ENCODE peak calls at places on chromosomes 2 and 18, in five cellular contexts. A, Q, E, C and B are unnamed samples.

GRCh38 chr2:174597347-174598047 is at the start of gene WIPF1:
- DNase-seq in C (no peak), A (peak; percentile 75), E (peak; percentile 86), Q (peak; percentile 82), B (peak; percentile 60)

GRCh38 chr2:109369671-109370191 is 240.7 kb downstream of the SH3RF3 start:
- DNase-seq in Q (no peak), A (peak; percentile 33), E (no peak), C (no peak), B (no peak)

GRCh38 chr18:9429662-9429993 is 45.7 kb upstream of the RALBP1 start:
- DNase-seq in E (no peak), C (no peak), Q (peak; percentile 49), A (no peak), B (no peak)

GRCh38 chr18:74395630-74396251 is 61.4 kb downstream of the DIPK1C start:
- DNase-seq in A (no peak), C (no peak), E (no peak), Q (peak; percentile 2), B (no peak)

GRCh38 chr18:13587001-13587400 is 139.4 kb downstream of the FAM210A start:
- DNase-seq in C (no peak), A (no peak), Q (no peak), E (no peak), B (no peak)

GRCh38 chr2:68478688-68479087 is 11.3 kb downstream of the APLF start:
- DNase-seq in E (no peak), C (no peak), A (no peak), Q (no peak), B (no peak)

GRCh38 chr2:148299616-148300015 is 278.7 kb downstream of the MBD5 start:
- DNase-seq in A (no peak), Q (no peak), E (no peak), C (no peak), B (no peak)

GRCh38 chr2:98269274-98269673 is 77.0 kb upstream of the CNGA3 start:
- DNase-seq in E (peak; percentile 36), A (no peak), Q (peak; percentile 70), C (no peak), B (no peak)

GRCh38 chr2:206572725-206573124 is 69.6 kb upstream of the FAM237A start:
- DNase-seq in C (no peak), E (no peak), Q (no peak), A (no peak), B (no peak)

GRCh38 chr2:157989227-157989626 is 112.4 kb upstream of the UPP2 start:
- DNase-seq in Q (no peak), A (no peak), C (no peak), E (no peak), B (no peak)
- TF ChIP-seq CTCF in Q (no peak), A (no peak), C (no peak), E (no peak), B (no peak)

DNA sequence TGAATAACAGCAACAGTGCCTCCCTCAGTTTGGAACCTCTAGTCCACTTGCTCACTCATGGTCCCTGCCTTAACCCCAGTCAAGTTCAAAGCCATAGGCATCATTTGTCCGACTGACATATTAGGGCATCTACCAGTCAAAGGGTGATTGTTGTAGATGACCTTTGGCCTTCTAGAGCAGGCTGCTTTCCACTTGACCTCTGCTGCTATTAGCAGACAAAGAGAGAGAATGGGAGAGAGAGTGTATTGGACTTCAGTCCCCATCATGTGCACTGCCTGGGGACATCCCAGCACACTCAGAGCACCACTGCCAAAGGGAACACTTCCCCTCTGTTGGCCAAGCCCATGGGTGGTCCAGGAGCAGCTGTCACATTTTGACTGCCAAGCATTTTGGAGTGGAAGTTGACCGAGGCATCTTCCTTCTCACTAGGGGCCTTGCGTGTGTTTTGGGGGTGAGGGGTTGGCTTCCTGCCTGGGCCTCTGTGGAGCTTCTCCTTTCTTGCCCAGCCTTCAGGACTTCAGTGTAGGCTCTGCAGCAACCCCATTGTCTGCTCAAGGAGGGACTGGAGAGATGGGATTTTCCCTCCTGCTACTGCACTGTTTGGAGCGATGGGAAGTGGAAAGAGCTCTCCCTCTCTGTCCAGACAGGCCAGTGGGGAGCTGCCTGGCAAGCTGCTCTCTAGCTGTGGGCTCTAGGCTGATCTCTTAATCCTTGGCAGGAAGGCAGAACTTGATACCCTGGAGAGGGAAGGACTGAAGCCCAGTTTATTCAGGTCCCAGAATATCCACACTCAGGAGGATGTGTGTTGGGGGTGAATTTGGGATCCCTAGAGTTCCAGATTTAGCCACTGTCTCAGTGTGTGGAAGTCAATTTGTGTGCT is 68.1 kb downstream of the TMEM247 start:
- DNase-seq in C (no peak), Q (no peak), A (peak; percentile 75), E (no peak), B (peak; percentile 38)
- TF ChIP-seq CTCF in C (no peak), Q (no peak), A (no peak), E (no peak), B (no peak)

DNA sequence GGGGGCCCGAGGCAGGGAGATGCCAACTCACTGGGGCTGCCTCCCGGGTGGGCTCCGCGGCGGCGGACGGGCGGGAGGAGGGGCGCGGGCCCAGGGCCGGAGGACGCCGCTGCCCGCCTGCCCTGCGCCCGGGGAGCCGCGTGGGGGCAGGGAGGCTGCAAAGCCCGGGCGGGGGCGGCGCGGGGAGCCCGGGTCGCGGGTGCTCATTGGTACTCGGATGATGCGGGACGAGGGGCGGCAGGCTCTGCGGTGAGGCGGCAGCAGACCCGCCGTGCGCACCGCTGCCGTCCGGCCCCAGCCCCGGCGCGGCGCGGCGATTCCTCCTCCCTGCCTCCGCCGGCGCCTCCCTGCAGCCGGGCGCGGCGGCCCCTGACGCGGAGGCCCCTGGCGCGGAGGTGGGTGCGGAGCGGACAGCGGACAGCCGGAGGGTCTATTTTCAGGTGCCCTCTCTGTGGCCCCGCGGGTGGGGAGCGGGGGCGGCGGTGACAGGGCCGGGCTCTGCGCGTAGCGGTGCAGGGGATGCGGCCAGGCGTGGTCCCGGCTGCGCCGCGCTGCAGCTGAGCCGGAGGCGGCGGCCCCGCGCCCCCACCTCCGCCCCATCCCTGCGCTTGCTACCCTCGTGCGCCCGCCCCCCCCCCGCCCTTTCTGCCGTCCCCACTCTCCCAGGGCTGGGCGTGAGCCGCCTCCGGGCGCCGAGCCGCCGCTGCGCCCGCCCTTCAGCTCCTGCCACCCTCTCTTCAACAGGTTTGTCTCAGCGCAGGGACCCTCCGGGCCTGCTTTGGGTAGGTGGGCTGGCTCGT is 599 bp downstream of the SPTBN1 start:
- DNase-seq in Q (peak; percentile 44), E (peak; percentile 41), C (peak; percentile 37), A (no peak), B (peak; percentile 17)
- TF ChIP-seq CTCF in Q (no peak), E (no peak), C (no peak), A (no peak), B (no peak)

GRCh38 chr2:132584976-132585817 is 84.8 kb downstream of the LYPD1 start:
- DNase-seq in E (no peak), A (no peak), C (no peak), Q (no peak), B (no peak)

GRCh38 chr2:132588576-132588975 is 81.4 kb downstream of the LYPD1 start:
- DNase-seq in A (no peak), Q (no peak), E (no peak), C (no peak), B (peak; percentile 21)

GRCh38 chr2:132583666-132584360 is 86.2 kb downstream of the LYPD1 start:
- DNase-seq in Q (no peak), E (no peak), A (no peak), C (no peak), B (no peak)

GRCh38 chr2:132586835-132587234 is 83.2 kb downstream of the LYPD1 start:
- DNase-seq in Q (no peak), C (no peak), A (no peak), E (no peak), B (no peak)

GRCh38 chr2:132585982-132586608 is 83.9 kb downstream of the LYPD1 start:
- DNase-seq in E (no peak), A (no peak), C (no peak), Q (no peak), B (no peak)
- TF ChIP-seq CTCF in E (no peak), A (no peak), C (no peak), Q (no peak), B (no peak)

GRCh38 chr2:230323385-230324106 is 3.4 kb upstream of the SP140L start:
- DNase-seq in Q (no peak), A (no peak), E (no peak), C (no peak), B (no peak)
- TF ChIP-seq CTCF in Q (peak; percentile 7), A (no peak), E (no peak), C (no peak), B (no peak)

GRCh38 chr2:10722252-10722825 is 909 bp downstream of the ATP6V1C2 start:
- DNase-seq in Q (no peak), A (no peak), C (no peak), E (no peak), B (no peak)

GRCh38 chr2:10717630-10718029 is 3.8 kb upstream of the ATP6V1C2 start:
- DNase-seq in A (peak; percentile 61), C (no peak), Q (peak; percentile 73), E (peak; percentile 77), B (no peak)

GRCh38 chr2:10720306-10720705 is 1.1 kb upstream of the ATP6V1C2 start:
- DNase-seq in Q (no peak), E (no peak), C (no peak), A (no peak), B (no peak)

GRCh38 chr2:10720983-10721343 is 467 bp upstream of the ATP6V1C2 start:
- DNase-seq in E (no peak), A (no peak), Q (no peak), C (no peak), B (peak; percentile 21)

DNA sequence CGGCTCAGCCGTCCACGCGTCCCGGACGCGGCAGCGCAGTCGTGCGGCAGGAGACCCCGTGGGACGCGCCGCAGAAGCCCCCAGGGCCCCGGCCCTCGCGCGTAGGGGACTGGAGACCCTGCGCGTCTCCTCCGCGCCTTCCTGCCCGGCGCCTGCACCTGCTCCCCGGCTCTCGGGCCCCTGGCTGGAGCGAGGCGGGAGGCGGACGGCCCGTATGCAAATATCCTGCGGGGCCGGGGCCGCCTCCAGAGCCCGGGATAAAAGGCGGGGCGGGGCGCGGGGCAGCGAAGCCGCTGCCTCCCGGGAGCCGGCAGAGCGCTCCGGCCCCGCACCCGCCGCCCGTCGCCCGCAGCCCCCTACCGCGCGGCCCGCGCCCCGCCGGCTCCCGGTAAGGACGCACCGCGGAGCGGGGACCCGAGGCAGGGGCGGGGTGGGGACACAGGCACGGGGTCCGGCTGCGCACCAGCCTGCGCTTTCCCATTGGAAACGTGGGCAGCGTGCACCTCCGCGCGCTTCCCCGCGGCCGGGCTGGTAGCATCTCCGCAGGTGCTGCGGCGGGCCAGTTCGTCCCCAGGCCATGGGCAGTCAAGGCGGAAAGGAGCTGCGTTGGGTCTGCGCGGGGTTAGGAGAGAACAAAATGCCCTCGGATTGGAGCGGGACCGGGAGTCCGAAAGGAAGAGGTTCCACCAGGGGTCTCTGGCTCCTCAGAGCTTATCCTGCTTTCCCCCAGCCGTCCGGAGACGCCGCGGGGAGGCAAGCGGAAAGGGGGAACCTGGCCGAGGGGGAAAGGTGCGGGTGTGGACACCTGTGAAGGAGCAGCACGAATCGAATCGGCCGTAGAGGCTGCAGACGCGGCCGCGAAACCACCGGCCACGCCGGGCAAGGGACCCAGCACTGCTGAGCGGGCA is at the start of gene ATP6V1C2:
- DNase-seq in A (no peak), Q (no peak), C (peak; percentile 49), E (no peak), B (peak; percentile 78)
- TF ChIP-seq CTCF in A (no peak), Q (no peak), C (no peak), E (no peak), B (no peak)

GRCh38 chr18:50606609-50607008 is 46.7 kb downstream of the MAPK4 start:
- DNase-seq in E (no peak), C (no peak), A (no peak), Q (no peak), B (no peak)

GRCh38 chr18:50607374-50607933 is 47.6 kb downstream of the MAPK4 start:
- DNase-seq in E (no peak), C (no peak), A (no peak), Q (no peak), B (no peak)

GRCh38 chr18:50614838-50615237 is 55.0 kb downstream of the MAPK4 start:
- DNase-seq in E (no peak), A (peak; percentile 92), Q (peak; percentile 73), C (no peak), B (no peak)

GRCh38 chr18:50611529-50611941 is 51.6 kb downstream of the MAPK4 start:
- DNase-seq in Q (no peak), C (no peak), E (no peak), A (peak; percentile 77), B (no peak)

GRCh38 chr18:50610349-50610748 is 50.5 kb downstream of the MAPK4 start:
- DNase-seq in E (no peak), A (no peak), C (no peak), Q (no peak), B (no peak)
- TF ChIP-seq CTCF in E (no peak), A (no peak), C (no peak), Q (no peak), B (no peak)